ENCODE peak calls at places on chromosomes 4 and X, in six cellular contexts. L is GM23338; U is BE2C; F is CD8-positive, alpha-beta T cell; G is stomach; A is NB4. Q is an unnamed sample.

GRCh38 chrX:28586891-28587635 is at the start of gene IL1RAPL1:
- DNase-seq in A (peak; percentile 1), F (no peak), U (no peak), G (no peak), L (no peak), Q (no peak)

GRCh38 chr4:15714616-15715015 is 11.8 kb downstream of the BST1 start:
- DNase-seq in L (no peak), U (no peak), G (no peak), A (no peak), F (no peak), Q (no peak)

GRCh38 chr4:26074672-26075071 is 160.7 kb downstream of the SMIM20 start:
- DNase-seq in F (no peak), G (no peak), A (peak; percentile 90), U (no peak), L (peak; percentile 22), Q (no peak)

GRCh38 chr4:168619266-168619631 is 122.4 kb downstream of the PALLD start:
- DNase-seq in L (no peak), G (no peak), U (no peak), F (no peak), A (no peak), Q (no peak)

GRCh38 chrX:73812256-73812655 is 249.3 kb downstream of the CHIC1 start:
- DNase-seq in F (no peak), A (no peak), U (no peak), G (no peak), L (no peak), Q (no peak)

GRCh38 chr4:148790691-148791090 is 348.5 kb upstream of the NR3C2 start:
- DNase-seq in F (no peak), A (no peak), U (no peak), G (no peak), L (no peak), Q (no peak)

GRCh38 chrX:102846544-102847236 is 90.4 kb upstream of the RAB40AL start:
- DNase-seq in F (no peak), L (no peak), U (no peak), G (no peak), A (no peak), Q (no peak)

GRCh38 chrX:23908219-23909003 is 605 bp downstream of the CXorf58 start:
- DNase-seq in L (peak; percentile 53), F (no peak), U (no peak), A (no peak), G (no peak), Q (no peak)

GRCh38 chr4:151658959-151659593 is 101.7 kb downstream of the GATB start:
- DNase-seq in A (no peak), G (no peak), U (no peak), L (no peak), F (no peak), Q (no peak)

GRCh38 chrX:64975491-64975890 is 759 bp downstream of the ZC4H2 start:
- DNase-seq in L (peak; percentile 60), A (no peak), G (peak; percentile 28), F (peak; percentile 49), U (peak; percentile 50), Q (peak; percentile 13)

GRCh38 chr4:111154924-111155323 is 532.0 kb upstream of the PITX2 start:
- DNase-seq in L (no peak), G (no peak), F (no peak), A (no peak), U (no peak), Q (no peak)

GRCh38 chrX:37330642-37331041 is 18.5 kb upstream of the PRRG1 start:
- DNase-seq in A (no peak), G (no peak), F (no peak), U (no peak), L (no peak), Q (no peak)

GRCh38 chr4:138175337-138175794 is 66.8 kb downstream of the SLC7A11 start:
- DNase-seq in G (peak; percentile 64), U (no peak), F (no peak), L (no peak), A (no peak), Q (no peak)

GRCh38 chr4:21470531-21470930 is 478.0 kb downstream of the KCNIP4 start:
- DNase-seq in U (peak; percentile 65), A (peak; percentile 9), G (no peak), L (no peak), F (no peak), Q (no peak)

GRCh38 chr4:77076889-77077635 is 1.3 kb upstream of the CCNI start:
- DNase-seq in L (no peak), A (peak; percentile 15), G (no peak), F (no peak), U (no peak), Q (no peak)

GRCh38 chrX:45006002-45006800 is 133.2 kb downstream of the KDM6A start:
- DNase-seq in U (no peak), F (no peak), G (no peak), L (peak; percentile 29), A (no peak), Q (no peak)

GRCh38 chrX:43743100-43743822 is 87.2 kb downstream of the MAOA start:
- DNase-seq in F (no peak), A (no peak), U (no peak), L (no peak), G (no peak), Q (no peak)

GRCh38 chrX:107117993-107118321 is 665 bp downstream of the RBM41 start:
- DNase-seq in U (no peak), F (no peak), G (no peak), A (peak; percentile 54), L (no peak), Q (no peak)

GRCh38 chrX:46574337-46574940 is 874 bp downstream of the CHST7 start:
- DNase-seq in F (peak; percentile 53), L (peak; percentile 38), G (no peak), U (peak; percentile 10), A (no peak), Q (peak; percentile 35)

GRCh38 chr4:144689125-144689524 is 43.2 kb downstream of the HHIP start:
- DNase-seq in G (no peak), U (no peak), L (no peak), F (no peak), A (no peak), Q (no peak)

GRCh38 chr4:72666910-72667309 is 97.9 kb upstream of the ADAMTS3 start:
- DNase-seq in F (no peak), U (no peak), A (no peak), L (peak; percentile 92), G (no peak), Q (no peak)

GRCh38 chr4:139978692-139979091 is 175.3 kb downstream of the MAML3 start:
- DNase-seq in L (no peak), G (no peak), F (no peak), U (no peak), A (peak; percentile 56), Q (no peak)

GRCh38 chr4:73662709-73663546 is 42.7 kb upstream of the RASSF6 start:
- DNase-seq in F (no peak), L (peak; percentile 38), G (no peak), U (no peak), A (peak; percentile 77), Q (no peak)

GRCh38 chrX:115324194-115324593 is 34.7 kb downstream of the LUZP4 start:
- DNase-seq in A (no peak), F (no peak), G (peak; percentile 52), U (no peak), L (no peak), Q (no peak)

GRCh38 chr4:144627663-144628076 is 18.3 kb upstream of the HHIP start:
- DNase-seq in G (no peak), U (no peak), A (no peak), L (no peak), F (no peak), Q (no peak)

GRCh38 chrX:23478056-23478455 is 143.4 kb downstream of the PTCHD1 start:
- DNase-seq in G (no peak), L (no peak), U (no peak), A (no peak), F (no peak), Q (no peak)

GRCh38 chrX:14936561-14936960 is 63.3 kb downstream of the MOSPD2 start:
- DNase-seq in F (no peak), U (no peak), L (no peak), A (peak; percentile 61), G (no peak), Q (no peak)

GRCh38 chr4:150096625-150097024 is 18.4 kb downstream of the DCLK2 start:
- DNase-seq in L (no peak), A (no peak), G (no peak), U (peak; percentile 58), F (no peak), Q (no peak)

GRCh38 chr4:1623821-1624518 is 60.1 kb downstream of the FAM53A start:
- DNase-seq in G (no peak), A (no peak), L (no peak), U (no peak), F (no peak), Q (no peak)

GRCh38 chrX:123475068-123475724 is 257.7 kb downstream of the THOC2 start:
- DNase-seq in F (no peak), U (no peak), A (no peak), L (no peak), G (no peak), Q (no peak)

GRCh38 chrX:38154340-38154739 is 66.3 kb downstream of the SRPX start:
- DNase-seq in U (no peak), L (no peak), G (no peak), A (no peak), F (no peak), Q (no peak)

GRCh38 chr4:124931050-124931449 is 218.5 kb upstream of the ANKRD50 start:
- DNase-seq in L (no peak), A (no peak), G (no peak), F (no peak), U (no peak), Q (no peak)
- TF ChIP-seq CTCF in L (no peak), A (no peak), G (no peak), F (no peak), U (no peak), Q (no peak)

GRCh38 chr4:109798866-109799265 is 2.9 kb downstream of the CFI start:
- DNase-seq in A (no peak), U (no peak), G (no peak), L (peak; percentile 29), F (no peak), Q (no peak)
- TF ChIP-seq CTCF in A (no peak), U (peak; percentile 2), G (no peak), L (no peak), F (no peak), Q (no peak)

GRCh38 chrX:537156-537555 is 93.4 kb upstream of the SHOX start:
- DNase-seq in G (no peak), A (no peak), F (no peak), U (no peak), L (no peak), Q (no peak)
- TF ChIP-seq CTCF in G (no peak), A (no peak), F (no peak), U (no peak), L (no peak), Q (no peak)

DNA sequence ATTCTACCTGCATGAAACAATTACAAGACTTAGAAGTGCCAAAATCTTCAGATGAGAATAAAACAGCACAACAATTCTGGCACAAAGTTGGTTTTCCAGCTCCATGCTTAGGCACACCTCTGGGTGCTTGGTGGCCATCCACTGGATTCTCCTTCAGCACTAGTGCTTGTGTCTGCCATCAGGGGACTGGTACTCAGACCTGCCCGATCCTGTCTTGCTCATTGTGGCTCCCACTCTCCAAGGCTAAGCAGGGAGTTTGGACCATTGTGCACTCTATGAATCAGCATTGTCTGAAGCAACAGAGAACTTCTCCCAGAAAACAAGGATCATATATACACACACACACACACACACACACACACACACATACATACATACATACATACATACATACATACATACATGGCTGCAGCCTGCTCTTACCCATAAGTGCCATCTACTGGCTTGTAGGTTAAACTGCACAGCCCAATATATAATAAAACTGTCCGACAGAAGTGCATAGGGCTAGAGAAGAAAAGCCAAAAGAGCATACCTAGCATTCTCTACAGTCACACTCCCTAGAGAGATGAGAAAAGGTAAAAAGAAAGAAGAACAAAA is 345.3 kb upstream of the LCORL start:
- DNase-seq in L (peak; percentile 43), A (peak; percentile 59), U (peak; percentile 23), F (no peak), G (no peak), Q (no peak)
- TF ChIP-seq CTCF in L (peak; percentile 68), A (peak; percentile 61), U (peak; percentile 85), F (peak; percentile 17), G (no peak), Q (no peak)

Q was measured in natural killer cell.